ENCODE peak calls at places on chromosomes 16 and 17, in seven cellular contexts. X, I, A, O, U, E and Y are unnamed samples.

GRCh38 chr17:80184423-80184714 is 14.5 kb downstream of the CARD14 start:
- DNase-seq in X (no peak), I (no peak), A (no peak), O (no peak), U (no peak), E (no peak), Y (no peak)

GRCh38 chr16:57800213-57801097 is 1.8 kb downstream of the KIFC3 start:
- DNase-seq in X (no peak), I (no peak), A (no peak), O (no peak), U (no peak), E (no peak), Y (no peak)

GRCh38 chr16:85569615-85570212 is 43.4 kb upstream of the GSE1 start:
- DNase-seq in X (peak), I (no peak), A (no peak), O (no peak), U (no peak), E (no peak), Y (peak)

GRCh38 chr17:21275579-21276339 is 8.8 kb upstream of the MAP2K3 start:
- DNase-seq in X (peak), I (peak), A (peak), O (peak), U (peak), E (peak), Y (peak)

GRCh38 chr17:33572615-33573014 is 279.5 kb upstream of the ASIC2 start:
- DNase-seq in X (no peak), I (no peak), A (peak), O (no peak), U (no peak), E (no peak), Y (no peak)

GRCh38 chr17:38617074-38617860 is 11.5 kb upstream of the SRCIN1 start:
- DNase-seq in X (no peak), I (no peak), A (no peak), O (no peak), U (no peak), E (no peak), Y (no peak)

GRCh38 chr17:82615084-82616020 is 32.9 kb downstream of the WDR45B start:
- DNase-seq in X (no peak), I (no peak), A (no peak), O (no peak), U (no peak), E (no peak), Y (no peak)

GRCh38 chr17:78697122-78697845 is 84.8 kb downstream of the CYTH1 start:
- DNase-seq in X (peak), I (no peak), A (no peak), O (no peak), U (peak), E (no peak), Y (peak)

GRCh38 chr16:83995756-83996155 is 27.7 kb downstream of the NECAB2 start:
- DNase-seq in X (peak), I (no peak), A (no peak), O (no peak), U (no peak), E (no peak), Y (no peak)

GRCh38 chr16:75260856-75261589 is 9.6 kb upstream of the BCAR1 start:
- DNase-seq in X (no peak), I (no peak), A (no peak), O (no peak), U (no peak), E (no peak), Y (no peak)

DNA sequence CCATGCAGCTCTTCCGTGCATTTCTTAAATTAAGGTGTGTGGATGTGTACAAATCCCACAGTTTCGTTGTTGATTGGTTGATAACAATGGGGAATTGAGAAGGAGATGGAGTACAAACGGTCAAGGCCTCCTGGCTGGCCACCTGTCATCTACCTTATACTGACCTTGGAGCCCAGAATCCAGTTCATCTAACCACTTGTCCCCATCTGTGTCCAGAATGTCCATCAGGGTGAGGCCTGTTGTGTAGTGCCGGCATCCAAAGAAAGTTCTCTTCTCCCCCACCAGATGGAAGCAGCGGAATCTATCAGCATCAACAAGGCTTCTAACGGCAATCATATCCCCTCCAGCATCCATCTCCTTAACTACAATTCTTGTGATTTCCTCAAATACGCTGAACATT is 1.5 kb downstream of the GSDMB start:
- DNase-seq in X (no peak), I (no peak), A (no peak), O (no peak), U (peak), E (no peak), Y (peak)
- TF ChIP-seq CTCF in X (no peak), I (no peak), A (no peak), O (no peak), U (no peak), E (no peak), Y (peak)

DNA sequence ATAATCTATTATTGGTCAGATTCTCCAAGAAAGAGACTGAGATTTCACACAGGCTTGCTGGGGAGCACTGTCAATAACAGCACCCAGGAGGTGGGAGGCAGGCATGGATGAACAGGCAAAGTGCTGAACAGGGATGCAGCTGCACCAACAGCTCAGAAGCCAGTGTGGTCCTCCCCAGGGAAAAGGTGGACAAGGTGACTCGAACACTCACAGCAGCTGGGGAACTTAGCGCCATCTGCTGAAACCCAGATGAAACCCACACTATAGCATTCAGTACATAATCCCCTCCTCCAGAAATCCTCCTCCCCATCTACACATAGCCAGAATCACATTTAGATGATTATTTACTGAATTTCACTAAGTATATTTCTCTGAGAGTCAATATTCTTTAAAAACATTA is 255.2 kb upstream of the WSB1 start:
- DNase-seq in X (no peak), I (no peak), A (no peak), O (no peak), U (no peak), E (no peak), Y (no peak)
- TF ChIP-seq CTCF in X (no peak), I (no peak), A (no peak), O (no peak), U (no peak), E (no peak), Y (no peak)

GRCh38 chr17:55750750-55751641 is at the start of gene PCTP:
- DNase-seq in X (peak), I (peak), A (peak), O (peak), U (peak), E (peak), Y (peak)
- TF ChIP-seq CTCF in X (peak), I (peak), A (peak), O (peak), U (peak), E (no peak), Y (peak)

DNA sequence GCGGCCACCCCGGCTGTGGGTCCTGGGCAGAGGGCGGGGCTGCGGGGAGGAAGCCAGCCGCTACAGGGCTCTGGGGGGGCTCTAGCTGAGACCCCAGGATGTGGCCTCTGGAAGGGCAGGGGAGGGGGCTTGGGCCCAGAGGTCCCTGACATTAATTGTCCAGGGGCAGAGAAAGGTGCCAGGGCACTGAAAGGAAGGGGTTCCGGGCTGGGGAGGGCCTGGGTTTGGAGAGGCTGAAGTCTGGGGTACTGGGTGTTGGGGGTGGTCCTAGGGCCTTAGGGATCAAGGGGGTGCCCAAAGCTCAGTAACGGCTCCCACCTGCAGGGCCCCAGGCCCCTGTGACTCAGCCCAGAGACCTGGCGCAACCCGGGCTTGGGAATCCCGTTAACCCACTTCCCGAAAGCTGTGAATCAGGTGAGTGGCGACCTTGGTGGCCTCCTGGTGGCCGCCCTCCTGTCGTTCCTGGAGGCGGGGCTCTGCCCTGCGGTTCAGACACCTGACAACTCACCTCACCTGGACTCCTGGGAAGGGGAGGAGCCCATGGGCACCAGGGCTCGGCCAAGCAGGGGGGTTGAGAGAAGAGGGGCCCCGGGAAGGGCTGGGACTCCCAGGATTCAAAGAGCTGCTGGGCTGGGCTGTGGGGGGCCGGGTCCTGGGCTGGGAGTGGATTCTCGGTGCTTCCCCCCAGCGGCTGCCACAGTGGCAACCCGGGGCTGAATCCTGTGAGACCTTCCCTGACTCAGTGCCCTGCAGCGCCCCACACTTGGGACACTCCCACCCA is 465 bp upstream of the PRSS22 start:
- DNase-seq in X (no peak), I (no peak), A (no peak), O (no peak), U (no peak), E (no peak), Y (no peak)
- TF ChIP-seq CTCF in X (no peak), I (no peak), A (no peak), O (no peak), U (no peak), E (no peak), Y (no peak)